ENCODE peak calls at places on chromosomes 13 and 19, in six cellular contexts. One of them, this sample, is unnamed. For H3K9me3 and H3K27me3, the result is how much of the 10 kb centered on the place peaks cover.

GRCh38 chr13:99285432-99286182 is 21.6 kb downstream of the GPR183 start:
- DNase-seq in hepatocyte: no peak
- DNase-seq in CD4-positive, alpha-beta T cell: no peak
- DNase-seq in IMR-90: no peak
- DNase-seq in colonic mucosa: peak
- DNase-seq in PC-3: no peak
- DNase-seq in this sample: no peak

GRCh38 chr13:27257648-27258253 is 6.4 kb downstream of the RPL21 start:
- DNase-seq in hepatocyte: no peak
- DNase-seq in CD4-positive, alpha-beta T cell: no peak
- DNase-seq in IMR-90: no peak
- DNase-seq in colonic mucosa: no peak
- DNase-seq in PC-3: no peak
- DNase-seq in this sample: no peak

GRCh38 chr19:46209051-46209450 is 20.5 kb upstream of the IGFL1 start:
- DNase-seq in hepatocyte: no peak
- DNase-seq in CD4-positive, alpha-beta T cell: no peak
- DNase-seq in IMR-90: no peak
- DNase-seq in colonic mucosa: no peak
- DNase-seq in PC-3: peak
- DNase-seq in this sample: no peak

GRCh38 chr19:28377077-28377476 is 835.9 kb downstream of the UQCRFS1 start:
- DNase-seq in hepatocyte: peak
- DNase-seq in CD4-positive, alpha-beta T cell: no peak
- DNase-seq in IMR-90: no peak
- DNase-seq in colonic mucosa: no peak
- DNase-seq in PC-3: no peak
- DNase-seq in this sample: no peak

GRCh38 chr13:70668983-70669382 is 560.7 kb upstream of the KLHL1 start:
- DNase-seq in hepatocyte: no peak
- DNase-seq in CD4-positive, alpha-beta T cell: no peak
- DNase-seq in IMR-90: no peak
- DNase-seq in colonic mucosa: no peak
- DNase-seq in PC-3: peak
- DNase-seq in this sample: no peak

GRCh38 chr13:27158335-27158734 is 13.3 kb downstream of the USP12 start:
- DNase-seq in hepatocyte: no peak
- DNase-seq in CD4-positive, alpha-beta T cell: no peak
- DNase-seq in IMR-90: no peak
- DNase-seq in colonic mucosa: no peak
- DNase-seq in PC-3: no peak
- DNase-seq in this sample: no peak

GRCh38 chr13:105465251-105465650 is 1070.2 kb downstream of the EFNB2 start:
- DNase-seq in hepatocyte: no peak
- DNase-seq in CD4-positive, alpha-beta T cell: no peak
- DNase-seq in IMR-90: no peak
- DNase-seq in colonic mucosa: no peak
- DNase-seq in PC-3: no peak
- DNase-seq in this sample: no peak

GRCh38 chr13:65456150-65456912 is 1773.8 kb downstream of the PCDH9 start:
- DNase-seq in hepatocyte: no peak
- DNase-seq in CD4-positive, alpha-beta T cell: no peak
- DNase-seq in IMR-90: peak
- DNase-seq in colonic mucosa: no peak
- DNase-seq in PC-3: no peak
- DNase-seq in this sample: no peak

GRCh38 chr19:2887391-2887914 is 13.3 kb upstream of the ZNF57 start:
- DNase-seq in hepatocyte: peak
- DNase-seq in CD4-positive, alpha-beta T cell: no peak
- DNase-seq in IMR-90: peak
- DNase-seq in colonic mucosa: no peak
- DNase-seq in PC-3: peak
- DNase-seq in this sample: no peak

GRCh38 chr13:99916366-99917103 is 55.0 kb downstream of the ZIC5 start:
- DNase-seq in hepatocyte: peak
- DNase-seq in CD4-positive, alpha-beta T cell: no peak
- DNase-seq in IMR-90: peak
- DNase-seq in colonic mucosa: peak
- DNase-seq in PC-3: peak
- DNase-seq in this sample: no peak

GRCh38 chr13:79910869-79911540 is 429.9 kb downstream of the SPRY2 start:
- DNase-seq in hepatocyte: no peak
- DNase-seq in CD4-positive, alpha-beta T cell: no peak
- DNase-seq in IMR-90: no peak
- DNase-seq in colonic mucosa: no peak
- DNase-seq in PC-3: no peak
- DNase-seq in this sample: no peak

GRCh38 chr19:21750586-21751128 is 16.7 kb downstream of the ZNF100 start:
- DNase-seq in hepatocyte: no peak
- DNase-seq in CD4-positive, alpha-beta T cell: no peak
- DNase-seq in IMR-90: no peak
- DNase-seq in colonic mucosa: no peak
- DNase-seq in PC-3: no peak
- DNase-seq in this sample: no peak

GRCh38 chr13:50188696-50189095 is 173.5 kb downstream of the KCNRG start:
- DNase-seq in hepatocyte: no peak
- DNase-seq in CD4-positive, alpha-beta T cell: no peak
- DNase-seq in IMR-90: no peak
- DNase-seq in colonic mucosa: no peak
- DNase-seq in PC-3: no peak
- DNase-seq in this sample: no peak

GRCh38 chr19:2587001-2587719 is 111.2 kb downstream of the GADD45B start:
- DNase-seq in hepatocyte: no peak
- DNase-seq in CD4-positive, alpha-beta T cell: no peak
- DNase-seq in IMR-90: peak
- DNase-seq in colonic mucosa: no peak
- DNase-seq in PC-3: no peak
- DNase-seq in this sample: no peak

GRCh38 chr13:86757236-86757978 is 913.8 kb upstream of the SLITRK5 start:
- DNase-seq in hepatocyte: no peak
- DNase-seq in CD4-positive, alpha-beta T cell: peak
- DNase-seq in IMR-90: no peak
- DNase-seq in colonic mucosa: no peak
- DNase-seq in PC-3: peak
- DNase-seq in this sample: no peak

GRCh38 chr19:41993612-41994483 is at the start of gene ATP1A3:
- DNase-seq in hepatocyte: peak
- DNase-seq in CD4-positive, alpha-beta T cell: peak
- DNase-seq in IMR-90: peak
- DNase-seq in colonic mucosa: peak
- DNase-seq in PC-3: peak
- DNase-seq in this sample: peak

GRCh38 chr19:29645911-29646310 is 19.4 kb upstream of the PLEKHF1 start:
- DNase-seq in hepatocyte: no peak
- DNase-seq in CD4-positive, alpha-beta T cell: no peak
- DNase-seq in IMR-90: peak
- DNase-seq in colonic mucosa: no peak
- DNase-seq in PC-3: peak
- DNase-seq in this sample: no peak

GRCh38 chr13:110835721-110836599 is 78.9 kb downstream of the ANKRD10 start:
- DNase-seq in hepatocyte: no peak
- DNase-seq in CD4-positive, alpha-beta T cell: no peak
- DNase-seq in IMR-90: no peak
- DNase-seq in colonic mucosa: no peak
- DNase-seq in PC-3: no peak
- DNase-seq in this sample: no peak

GRCh38 chr19:11479090-11479469 is 1.8 kb downstream of the ELAVL3 start:
- DNase-seq in hepatocyte: no peak
- DNase-seq in CD4-positive, alpha-beta T cell: no peak
- DNase-seq in IMR-90: no peak
- DNase-seq in colonic mucosa: no peak
- DNase-seq in PC-3: no peak
- DNase-seq in this sample: no peak

GRCh38 chr13:85243831-85244230 is 555.4 kb downstream of the SLITRK6 start:
- DNase-seq in hepatocyte: no peak
- DNase-seq in CD4-positive, alpha-beta T cell: no peak
- DNase-seq in IMR-90: no peak
- DNase-seq in colonic mucosa: no peak
- DNase-seq in PC-3: no peak
- DNase-seq in this sample: no peak

GRCh38 chr13:73708393-73708985 is 425.7 kb downstream of the KLF12 start:
- DNase-seq in hepatocyte: peak
- DNase-seq in CD4-positive, alpha-beta T cell: peak
- DNase-seq in IMR-90: peak
- DNase-seq in colonic mucosa: peak
- DNase-seq in PC-3: peak
- DNase-seq in this sample: peak

DNA sequence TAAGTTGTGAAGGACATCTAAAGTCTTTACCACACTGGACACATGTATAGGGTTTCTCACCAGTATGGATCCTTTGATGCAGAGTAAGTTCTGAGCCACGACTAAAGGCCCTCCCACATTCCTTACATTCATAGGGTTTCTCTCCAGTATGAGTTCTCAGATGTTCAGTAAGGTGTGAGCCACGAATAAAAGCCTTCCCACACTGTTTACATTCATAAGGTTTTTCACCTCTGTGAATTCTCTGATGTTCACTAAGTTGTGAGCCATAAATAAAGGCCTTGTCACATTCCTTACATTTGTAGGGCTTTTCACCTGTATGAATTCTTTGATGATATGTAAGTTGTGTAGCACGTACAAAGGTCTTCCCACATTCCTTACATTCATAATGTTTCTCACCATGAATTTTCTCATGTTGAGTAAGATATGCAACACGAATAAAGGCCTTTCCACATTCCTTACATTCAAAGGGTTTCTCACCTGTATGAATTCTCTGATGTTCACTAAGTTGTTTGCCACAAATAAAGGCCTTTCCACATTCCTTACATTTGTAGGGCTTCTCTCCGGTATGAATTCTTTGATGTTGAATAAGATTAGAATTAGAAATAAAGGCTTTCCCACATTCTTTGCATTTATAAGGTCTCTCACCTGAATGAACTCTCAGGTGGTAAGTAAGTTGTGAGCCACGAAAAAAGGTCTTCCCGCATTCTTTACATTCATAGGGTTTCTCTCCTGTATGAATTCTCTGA is 29.8 kb downstream of the ZNF571 start:
- DNase-seq in hepatocyte: no peak
- DNase-seq in CD4-positive, alpha-beta T cell: no peak
- DNase-seq in IMR-90: no peak
- DNase-seq in colonic mucosa: no peak
- DNase-seq in PC-3: no peak
- DNase-seq in this sample: no peak
- H3K9me3 ChIP-seq in hepatocyte: half or more
- H3K9me3 ChIP-seq in CD4-positive, alpha-beta T cell: under half
- H3K9me3 ChIP-seq in IMR-90: half or more
- H3K9me3 ChIP-seq in colonic mucosa: under half
- H3K9me3 ChIP-seq in PC-3: under half
- H3K9me3 ChIP-seq in this sample: half or more

DNA sequence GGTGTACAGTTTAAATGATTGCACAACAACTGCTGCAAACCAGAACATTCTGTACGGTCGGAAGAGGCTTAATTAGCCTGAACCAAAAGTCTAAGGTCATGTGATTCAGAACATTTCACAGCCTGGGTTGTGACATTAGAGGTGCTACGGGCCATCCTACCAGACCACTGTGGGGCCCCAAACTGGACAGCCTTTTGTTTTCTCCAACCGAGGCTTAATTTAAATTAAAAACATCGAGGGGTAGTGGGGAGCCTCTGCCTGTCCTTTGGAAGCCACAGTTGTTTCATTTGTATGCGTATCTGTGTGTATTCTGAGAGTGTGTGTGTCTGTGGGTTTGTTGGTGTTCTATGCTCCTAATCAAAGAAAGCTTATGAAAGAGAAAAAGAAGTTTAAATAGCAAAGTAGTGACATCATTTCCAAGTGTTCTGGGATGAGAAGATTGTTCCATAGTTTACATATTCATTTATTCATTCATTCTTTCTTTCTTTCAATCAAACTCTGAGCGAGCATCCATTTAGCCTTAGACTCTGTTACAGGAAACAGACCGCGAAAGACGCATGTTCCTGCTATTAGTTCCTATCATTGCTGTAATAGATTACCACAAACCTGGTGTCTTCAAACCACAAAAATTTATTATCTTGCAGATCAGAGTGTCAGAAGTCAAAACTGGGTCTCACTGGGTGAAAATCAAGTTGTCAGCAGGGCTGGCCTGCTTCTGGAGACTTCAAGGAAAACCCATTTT is 444.8 kb downstream of the FOXO1 start:
- DNase-seq in hepatocyte: peak
- DNase-seq in CD4-positive, alpha-beta T cell: peak
- DNase-seq in IMR-90: no peak
- DNase-seq in colonic mucosa: no peak
- DNase-seq in PC-3: peak
- DNase-seq in this sample: peak
- H3K27ac ChIP-seq in hepatocyte: peak
- H3K27ac ChIP-seq in CD4-positive, alpha-beta T cell: no peak
- H3K27ac ChIP-seq in IMR-90: no peak
- H3K27ac ChIP-seq in colonic mucosa: peak
- H3K27ac ChIP-seq in PC-3: no peak
- H3K27ac ChIP-seq in this sample: peak

DNA sequence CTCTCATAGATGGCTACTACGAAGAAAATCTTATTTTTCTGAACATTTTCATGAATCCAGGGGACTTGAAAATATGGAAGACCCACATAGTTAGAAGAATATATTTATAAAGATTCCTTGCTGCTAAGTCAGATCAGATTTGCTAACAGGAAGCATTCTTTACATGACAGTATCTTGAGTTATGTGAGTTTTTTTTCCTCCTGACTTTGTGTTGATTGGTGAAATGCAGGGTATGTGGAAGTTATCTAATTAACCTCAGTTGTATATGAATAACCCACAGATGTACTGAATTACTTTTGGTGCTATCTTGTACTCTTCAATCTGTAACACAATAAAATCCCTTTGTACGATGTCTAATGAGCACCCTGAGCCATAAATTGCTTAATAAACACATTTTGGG is 53.8 kb downstream of the ESD start:
- DNase-seq in hepatocyte: no peak
- DNase-seq in CD4-positive, alpha-beta T cell: no peak
- DNase-seq in IMR-90: peak
- DNase-seq in colonic mucosa: no peak
- DNase-seq in PC-3: no peak
- DNase-seq in this sample: no peak
- H3K27me3 ChIP-seq in hepatocyte: under half
- H3K27me3 ChIP-seq in CD4-positive, alpha-beta T cell: under half
- H3K27me3 ChIP-seq in IMR-90: under half
- H3K27me3 ChIP-seq in colonic mucosa: under half
- H3K27me3 ChIP-seq in PC-3: under half
- H3K27me3 ChIP-seq in this sample: under half

GRCh38 chr19:16098416-16098768 is 13.3 kb upstream of the RAB8A start:
- DNase-seq in hepatocyte: no peak
- DNase-seq in CD4-positive, alpha-beta T cell: no peak
- DNase-seq in IMR-90: no peak
- DNase-seq in colonic mucosa: no peak
- DNase-seq in PC-3: no peak
- DNase-seq in this sample: no peak

GRCh38 chr19:16096281-16096855 is 15.3 kb upstream of the RAB8A start:
- DNase-seq in hepatocyte: no peak
- DNase-seq in CD4-positive, alpha-beta T cell: no peak
- DNase-seq in IMR-90: no peak
- DNase-seq in colonic mucosa: no peak
- DNase-seq in PC-3: no peak
- DNase-seq in this sample: no peak

GRCh38 chr19:16104722-16105121 is 7.0 kb upstream of the RAB8A start:
- DNase-seq in hepatocyte: no peak
- DNase-seq in CD4-positive, alpha-beta T cell: no peak
- DNase-seq in IMR-90: no peak
- DNase-seq in colonic mucosa: no peak
- DNase-seq in PC-3: no peak
- DNase-seq in this sample: no peak

GRCh38 chr19:16098821-16099220 is 12.9 kb upstream of the RAB8A start:
- DNase-seq in hepatocyte: no peak
- DNase-seq in CD4-positive, alpha-beta T cell: no peak
- DNase-seq in IMR-90: no peak
- DNase-seq in colonic mucosa: no peak
- DNase-seq in PC-3: no peak
- DNase-seq in this sample: no peak

GRCh38 chr19:16100524-16100923 is 11.2 kb upstream of the RAB8A start:
- DNase-seq in hepatocyte: no peak
- DNase-seq in CD4-positive, alpha-beta T cell: no peak
- DNase-seq in IMR-90: no peak
- DNase-seq in colonic mucosa: no peak
- DNase-seq in PC-3: no peak
- DNase-seq in this sample: no peak
- H3K9me3 ChIP-seq in hepatocyte: under half
- H3K9me3 ChIP-seq in CD4-positive, alpha-beta T cell: under half
- H3K9me3 ChIP-seq in IMR-90: under half
- H3K9me3 ChIP-seq in colonic mucosa: under half
- H3K9me3 ChIP-seq in PC-3: under half
- H3K9me3 ChIP-seq in this sample: under half